ENCODE peak calls at places on chromosomes 13 and 19, in nine cellular contexts. One of them, this sample, is unnamed. For H3K9me3 and H3K27me3, the result is how much of the 10 kb centered on the place peaks cover.

GRCh38 chr13:114113961-114114360 is 18.5 kb downstream of the RASA3 start:
- DNase-seq in thoracic aorta: no peak
- DNase-seq in HCT116: no peak
- DNase-seq in tibial artery: peak
- DNase-seq in H9: no peak
- DNase-seq in prostate gland: no peak
- DNase-seq in effector memory CD4-positive, alpha-beta T cell: no peak
- DNase-seq in heart right ventricle: no peak
- DNase-seq in lower lobe of right lung: no peak
- DNase-seq in this sample: no peak

GRCh38 chr19:3987619-3988371 is 2.5 kb upstream of the EEF2 start:
- DNase-seq in prostate gland: peak
- DNase-seq in tibial artery: peak
- DNase-seq in heart right ventricle: peak
- DNase-seq in effector memory CD4-positive, alpha-beta T cell: peak
- DNase-seq in HCT116: peak
- DNase-seq in H9: peak
- DNase-seq in lower lobe of right lung: peak
- DNase-seq in thoracic aorta: peak
- DNase-seq in this sample: peak

GRCh38 chr13:33033361-33033812 is 17.2 kb downstream of the KL start:
- DNase-seq in effector memory CD4-positive, alpha-beta T cell: no peak
- DNase-seq in lower lobe of right lung: peak
- DNase-seq in HCT116: no peak
- DNase-seq in prostate gland: no peak
- DNase-seq in thoracic aorta: no peak
- DNase-seq in tibial artery: no peak
- DNase-seq in heart right ventricle: no peak
- DNase-seq in H9: no peak
- DNase-seq in this sample: no peak

GRCh38 chr13:40798380-40798779 is 9.0 kb downstream of the SLC25A15 start:
- DNase-seq in thoracic aorta: no peak
- DNase-seq in heart right ventricle: no peak
- DNase-seq in H9: no peak
- DNase-seq in HCT116: no peak
- DNase-seq in prostate gland: no peak
- DNase-seq in effector memory CD4-positive, alpha-beta T cell: no peak
- DNase-seq in lower lobe of right lung: no peak
- DNase-seq in tibial artery: no peak
- DNase-seq in this sample: no peak

GRCh38 chr19:38155453-38155852 is 68.6 kb downstream of the DPF1 start:
- DNase-seq in effector memory CD4-positive, alpha-beta T cell: no peak
- DNase-seq in HCT116: no peak
- DNase-seq in tibial artery: no peak
- DNase-seq in prostate gland: no peak
- DNase-seq in lower lobe of right lung: no peak
- DNase-seq in thoracic aorta: no peak
- DNase-seq in H9: no peak
- DNase-seq in heart right ventricle: no peak
- DNase-seq in this sample: no peak

GRCh38 chr19:17575871-17576757 is 20.7 kb downstream of the COLGALT1 start:
- DNase-seq in HCT116: no peak
- DNase-seq in effector memory CD4-positive, alpha-beta T cell: no peak
- DNase-seq in H9: no peak
- DNase-seq in tibial artery: no peak
- DNase-seq in thoracic aorta: no peak
- DNase-seq in prostate gland: no peak
- DNase-seq in heart right ventricle: no peak
- DNase-seq in lower lobe of right lung: no peak
- DNase-seq in this sample: peak

GRCh38 chr19:39983695-39984302 is 12.8 kb downstream of the PSMC4 start:
- DNase-seq in heart right ventricle: no peak
- DNase-seq in HCT116: no peak
- DNase-seq in prostate gland: no peak
- DNase-seq in lower lobe of right lung: no peak
- DNase-seq in H9: no peak
- DNase-seq in effector memory CD4-positive, alpha-beta T cell: no peak
- DNase-seq in tibial artery: no peak
- DNase-seq in thoracic aorta: no peak
- DNase-seq in this sample: no peak

GRCh38 chr13:47875206-47875605 is 125.9 kb downstream of the SUCLA2 start:
- DNase-seq in lower lobe of right lung: no peak
- DNase-seq in effector memory CD4-positive, alpha-beta T cell: no peak
- DNase-seq in HCT116: no peak
- DNase-seq in thoracic aorta: no peak
- DNase-seq in H9: no peak
- DNase-seq in tibial artery: no peak
- DNase-seq in heart right ventricle: no peak
- DNase-seq in prostate gland: no peak
- DNase-seq in this sample: no peak

GRCh38 chr13:113740286-113740556 is 18.8 kb upstream of the TMEM255B start:
- DNase-seq in tibial artery: no peak
- DNase-seq in H9: no peak
- DNase-seq in lower lobe of right lung: no peak
- DNase-seq in HCT116: no peak
- DNase-seq in effector memory CD4-positive, alpha-beta T cell: no peak
- DNase-seq in heart right ventricle: no peak
- DNase-seq in prostate gland: no peak
- DNase-seq in thoracic aorta: no peak
- DNase-seq in this sample: no peak

GRCh38 chr19:46224773-46225172 is 4.8 kb upstream of the IGFL1 start:
- DNase-seq in HCT116: no peak
- DNase-seq in H9: no peak
- DNase-seq in tibial artery: no peak
- DNase-seq in lower lobe of right lung: no peak
- DNase-seq in heart right ventricle: no peak
- DNase-seq in prostate gland: no peak
- DNase-seq in thoracic aorta: no peak
- DNase-seq in effector memory CD4-positive, alpha-beta T cell: no peak
- DNase-seq in this sample: no peak

GRCh38 chr13:30713133-30713532 is 22.2 kb upstream of the ALOX5AP start:
- DNase-seq in tibial artery: no peak
- DNase-seq in effector memory CD4-positive, alpha-beta T cell: no peak
- DNase-seq in lower lobe of right lung: peak
- DNase-seq in prostate gland: no peak
- DNase-seq in H9: no peak
- DNase-seq in heart right ventricle: no peak
- DNase-seq in thoracic aorta: no peak
- DNase-seq in HCT116: no peak
- DNase-seq in this sample: no peak

GRCh38 chr13:111347438-111347837 is 27.0 kb downstream of the TEX29 start:
- DNase-seq in H9: no peak
- DNase-seq in effector memory CD4-positive, alpha-beta T cell: no peak
- DNase-seq in thoracic aorta: no peak
- DNase-seq in prostate gland: no peak
- DNase-seq in tibial artery: no peak
- DNase-seq in heart right ventricle: no peak
- DNase-seq in HCT116: no peak
- DNase-seq in lower lobe of right lung: no peak
- DNase-seq in this sample: no peak

GRCh38 chr19:1566392-1567115 is 1.6 kb downstream of the MEX3D start:
- DNase-seq in HCT116: no peak
- DNase-seq in lower lobe of right lung: peak
- DNase-seq in tibial artery: peak
- DNase-seq in thoracic aorta: no peak
- DNase-seq in prostate gland: peak
- DNase-seq in heart right ventricle: peak
- DNase-seq in H9: peak
- DNase-seq in effector memory CD4-positive, alpha-beta T cell: no peak
- DNase-seq in this sample: peak

GRCh38 chr19:18397242-18398202 is at the start of gene LRRC25:
- DNase-seq in tibial artery: peak
- DNase-seq in thoracic aorta: no peak
- DNase-seq in prostate gland: no peak
- DNase-seq in H9: peak
- DNase-seq in lower lobe of right lung: peak
- DNase-seq in effector memory CD4-positive, alpha-beta T cell: no peak
- DNase-seq in heart right ventricle: peak
- DNase-seq in HCT116: no peak
- DNase-seq in this sample: no peak

GRCh38 chr19:1449467-1450442 is at the start of gene APC2:
- DNase-seq in prostate gland: no peak
- DNase-seq in lower lobe of right lung: no peak
- DNase-seq in HCT116: no peak
- DNase-seq in tibial artery: no peak
- DNase-seq in thoracic aorta: no peak
- DNase-seq in H9: peak
- DNase-seq in heart right ventricle: no peak
- DNase-seq in effector memory CD4-positive, alpha-beta T cell: no peak
- DNase-seq in this sample: peak

GRCh38 chr19:10508707-10509106 is 5.6 kb upstream of the KEAP1 start:
- DNase-seq in tibial artery: no peak
- DNase-seq in effector memory CD4-positive, alpha-beta T cell: no peak
- DNase-seq in lower lobe of right lung: no peak
- DNase-seq in prostate gland: no peak
- DNase-seq in H9: no peak
- DNase-seq in thoracic aorta: no peak
- DNase-seq in HCT116: no peak
- DNase-seq in heart right ventricle: no peak
- DNase-seq in this sample: no peak

GRCh38 chr13:43785166-43785680 is 1.5 kb downstream of the ENOX1 start:
- DNase-seq in thoracic aorta: no peak
- DNase-seq in tibial artery: no peak
- DNase-seq in lower lobe of right lung: no peak
- DNase-seq in heart right ventricle: no peak
- DNase-seq in prostate gland: no peak
- DNase-seq in HCT116: no peak
- DNase-seq in H9: no peak
- DNase-seq in effector memory CD4-positive, alpha-beta T cell: no peak
- DNase-seq in this sample: no peak

GRCh38 chr13:44237276-44237767 is 136.3 kb upstream of the SERP2 start:
- DNase-seq in effector memory CD4-positive, alpha-beta T cell: no peak
- DNase-seq in H9: no peak
- DNase-seq in HCT116: no peak
- DNase-seq in lower lobe of right lung: no peak
- DNase-seq in prostate gland: peak
- DNase-seq in heart right ventricle: peak
- DNase-seq in tibial artery: peak
- DNase-seq in thoracic aorta: peak
- DNase-seq in this sample: no peak

GRCh38 chr13:27044837-27045570 is 126.6 kb downstream of the USP12 start:
- DNase-seq in prostate gland: no peak
- DNase-seq in tibial artery: no peak
- DNase-seq in lower lobe of right lung: no peak
- DNase-seq in H9: no peak
- DNase-seq in HCT116: no peak
- DNase-seq in heart right ventricle: no peak
- DNase-seq in effector memory CD4-positive, alpha-beta T cell: no peak
- DNase-seq in thoracic aorta: no peak
- DNase-seq in this sample: no peak

GRCh38 chr13:30639671-30640070 is 22.0 kb downstream of the USPL1 start:
- DNase-seq in H9: no peak
- DNase-seq in effector memory CD4-positive, alpha-beta T cell: no peak
- DNase-seq in lower lobe of right lung: no peak
- DNase-seq in heart right ventricle: no peak
- DNase-seq in HCT116: no peak
- DNase-seq in tibial artery: no peak
- DNase-seq in prostate gland: no peak
- DNase-seq in thoracic aorta: no peak
- DNase-seq in this sample: no peak

DNA sequence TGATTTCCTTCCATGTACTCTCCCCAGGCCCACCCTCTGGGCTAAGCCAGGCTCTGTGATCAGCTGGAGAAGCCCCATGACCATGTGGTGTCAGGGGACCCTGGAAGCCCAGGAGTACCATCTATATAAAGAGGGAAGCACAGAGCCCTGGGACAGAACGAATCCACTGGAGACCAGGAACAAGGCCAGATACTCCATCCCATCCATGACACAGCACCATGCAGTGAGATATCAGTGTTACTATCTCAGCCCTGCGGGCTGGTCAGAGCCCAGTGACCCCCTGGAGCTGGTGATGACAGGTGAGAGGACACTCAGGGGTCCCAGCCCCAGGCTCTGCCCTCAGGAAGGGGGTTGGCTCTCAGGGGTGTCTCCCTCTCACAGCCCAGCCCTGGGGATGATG is 27.5 kb upstream of the KIR3DL3 start:
- DNase-seq in heart right ventricle: no peak
- DNase-seq in tibial artery: no peak
- DNase-seq in effector memory CD4-positive, alpha-beta T cell: no peak
- DNase-seq in H9: no peak
- DNase-seq in lower lobe of right lung: no peak
- DNase-seq in prostate gland: no peak
- DNase-seq in thoracic aorta: no peak
- DNase-seq in HCT116: no peak
- DNase-seq in this sample: no peak
- H3K9me3 ChIP-seq in heart right ventricle: under half
- H3K9me3 ChIP-seq in tibial artery: under half
- H3K9me3 ChIP-seq in effector memory CD4-positive, alpha-beta T cell: under half
- H3K9me3 ChIP-seq in H9: half or more
- H3K9me3 ChIP-seq in lower lobe of right lung: under half
- H3K9me3 ChIP-seq in prostate gland: under half
- H3K9me3 ChIP-seq in thoracic aorta: under half
- H3K9me3 ChIP-seq in HCT116: under half
- H3K9me3 ChIP-seq in this sample: under half

GRCh38 chr19:49514151-49514550 is 1.7 kb downstream of the FCGRT start:
- DNase-seq in H9: no peak
- DNase-seq in heart right ventricle: no peak
- DNase-seq in lower lobe of right lung: no peak
- DNase-seq in HCT116: no peak
- DNase-seq in thoracic aorta: no peak
- DNase-seq in prostate gland: no peak
- DNase-seq in tibial artery: no peak
- DNase-seq in effector memory CD4-positive, alpha-beta T cell: no peak
- DNase-seq in this sample: no peak
- H3K27ac ChIP-seq in H9: no peak
- H3K27ac ChIP-seq in heart right ventricle: peak
- H3K27ac ChIP-seq in lower lobe of right lung: peak
- H3K27ac ChIP-seq in HCT116: no peak
- H3K27ac ChIP-seq in thoracic aorta: no peak
- H3K27ac ChIP-seq in prostate gland: peak
- H3K27ac ChIP-seq in tibial artery: no peak
- H3K27ac ChIP-seq in effector memory CD4-positive, alpha-beta T cell: no peak
- H3K27ac ChIP-seq in this sample: peak

DNA sequence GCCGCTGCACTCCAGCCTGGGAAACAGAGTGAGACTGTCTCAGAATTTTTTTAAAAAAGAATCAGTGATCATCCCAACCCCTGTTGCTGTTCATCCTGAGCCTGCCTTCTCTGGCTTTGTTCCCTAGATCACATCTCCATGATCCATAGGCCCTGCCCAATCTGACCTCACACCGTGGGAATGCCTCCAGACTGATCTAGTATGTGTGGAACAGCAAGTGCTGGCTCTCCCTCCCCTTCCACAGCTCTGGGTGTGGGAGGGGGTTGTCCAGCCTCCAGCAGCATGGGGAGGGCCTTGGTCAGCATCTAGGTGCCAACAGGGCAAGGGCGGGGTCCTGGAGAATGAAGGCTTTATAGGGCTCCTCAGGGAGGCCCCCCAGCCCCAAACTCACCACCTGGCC is at the start of gene KLK2:
- DNase-seq in HCT116: no peak
- DNase-seq in H9: no peak
- DNase-seq in thoracic aorta: no peak
- DNase-seq in heart right ventricle: no peak
- DNase-seq in effector memory CD4-positive, alpha-beta T cell: no peak
- DNase-seq in tibial artery: no peak
- DNase-seq in lower lobe of right lung: no peak
- DNase-seq in prostate gland: peak
- DNase-seq in this sample: no peak
- H3K27me3 ChIP-seq in HCT116: half or more
- H3K27me3 ChIP-seq in H9: under half
- H3K27me3 ChIP-seq in thoracic aorta: under half
- H3K27me3 ChIP-seq in heart right ventricle: half or more
- H3K27me3 ChIP-seq in effector memory CD4-positive, alpha-beta T cell: under half
- H3K27me3 ChIP-seq in tibial artery: under half
- H3K27me3 ChIP-seq in lower lobe of right lung: under half
- H3K27me3 ChIP-seq in prostate gland: under half
- H3K27me3 ChIP-seq in this sample: half or more

GRCh38 chr19:32858559-32858958 is 11.0 kb downstream of the SLC7A9 start:
- DNase-seq in HCT116: no peak
- DNase-seq in H9: no peak
- DNase-seq in prostate gland: no peak
- DNase-seq in tibial artery: peak
- DNase-seq in thoracic aorta: no peak
- DNase-seq in lower lobe of right lung: no peak
- DNase-seq in effector memory CD4-positive, alpha-beta T cell: no peak
- DNase-seq in heart right ventricle: no peak
- DNase-seq in this sample: no peak
- H3K9me3 ChIP-seq in HCT116: under half
- H3K9me3 ChIP-seq in H9: under half
- H3K9me3 ChIP-seq in prostate gland: under half
- H3K9me3 ChIP-seq in tibial artery: under half
- H3K9me3 ChIP-seq in thoracic aorta: under half
- H3K9me3 ChIP-seq in lower lobe of right lung: under half
- H3K9me3 ChIP-seq in effector memory CD4-positive, alpha-beta T cell: under half
- H3K9me3 ChIP-seq in heart right ventricle: under half
- H3K9me3 ChIP-seq in this sample: under half

This sample was measured in WERI-Rb-1.